ENCODE peak calls at places on chromosomes 7 and 10, in five cellular contexts. J is hepatocyte, W is neural progenitor cell, F is HCT116, D is MM.1S. E is an unnamed sample. For H3K4me1, the result is how much of the 10 kb centered on the place peaks cover.

GRCh38 chr10:47383254-47384147 is 592 bp downstream of the ZNF488 start:
- DNase-seq in J (no peak), W (peak), D (no peak), F (no peak), E (no peak)

GRCh38 chr7:139393621-139394215 is 34.0 kb downstream of the LUC7L2 start:
- DNase-seq in J (no peak), W (no peak), F (no peak), D (no peak), E (no peak)

GRCh38 chr10:88117869-88118632 is 254.6 kb downstream of the PTEN start:
- DNase-seq in F (peak), J (no peak), D (no peak), W (peak), E (no peak)

GRCh38 chr10:100562806-100563293 is 27.1 kb downstream of the HIF1AN start:
- DNase-seq in F (no peak), W (peak), J (peak), D (no peak), E (no peak)

GRCh38 chr7:55026867-55027490 is 8.2 kb downstream of the EGFR start:
- DNase-seq in J (no peak), D (no peak), F (no peak), W (no peak), E (no peak)

GRCh38 chr7:140316165-140316661 is 82.1 kb downstream of the SLC37A3 start:
- DNase-seq in F (peak), J (peak), D (no peak), W (no peak), E (peak)

GRCh38 chr7:4730276-4730675 is 45.1 kb upstream of the AP5Z1 start:
- DNase-seq in W (no peak), F (no peak), J (no peak), D (no peak), E (no peak)

GRCh38 chr10:5557040-5557721 is 32.4 kb downstream of the CALML3 start:
- DNase-seq in D (no peak), F (no peak), W (no peak), J (no peak), E (no peak)

GRCh38 chr7:105136221-105136620 is 122.2 kb downstream of the KMT2E start:
- DNase-seq in J (peak), W (peak), D (no peak), F (peak), E (peak)

GRCh38 chr10:100636848-100637553 is 101.3 kb downstream of the HIF1AN start:
- DNase-seq in F (no peak), D (no peak), W (no peak), J (no peak), E (no peak)

GRCh38 chr7:116354546-116355422 is 144.4 kb downstream of the TES start:
- DNase-seq in J (peak), W (no peak), F (peak), D (no peak), E (peak)

GRCh38 chr10:4058514-4059029 is 273.6 kb upstream of the KLF6 start:
- DNase-seq in W (no peak), J (no peak), D (no peak), F (no peak), E (peak)

GRCh38 chr7:158353606-158354570 is 233.7 kb downstream of the PTPRN2 start:
- DNase-seq in J (no peak), W (peak), D (peak), F (peak), E (peak)

GRCh38 chr7:10973942-10974716 is 457 bp downstream of the PHF14 start:
- DNase-seq in F (no peak), W (peak), J (peak), D (no peak), E (peak)

GRCh38 chr7:159197066-159197975 is 52.7 kb upstream of the VIPR2 start:
- DNase-seq in W (peak), F (no peak), J (peak), D (peak), E (no peak)

DNA sequence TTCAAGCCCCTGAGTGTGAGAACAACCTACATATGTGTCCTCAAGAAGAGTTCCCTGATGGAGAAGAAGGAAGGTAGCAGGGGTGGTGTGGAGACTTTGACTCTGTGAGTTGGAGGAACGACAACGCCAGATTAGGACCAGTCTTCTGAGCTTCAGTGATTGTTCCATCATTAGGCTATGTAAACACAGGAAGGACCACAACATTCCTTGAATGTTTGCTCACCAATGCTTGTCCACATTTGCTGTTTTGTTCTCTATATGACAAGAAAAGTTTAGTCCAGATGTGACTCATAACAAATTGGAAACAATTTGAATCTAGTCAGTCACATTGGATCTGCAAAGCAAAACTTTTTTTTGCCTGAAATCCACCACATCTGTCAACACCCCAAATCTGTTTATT is 62.7 kb downstream of the ENTPD1 start:
- DNase-seq in F (no peak), J (no peak), W (no peak), D (no peak), E (peak)
- TF ChIP-seq EZH2phosphoT487 in F (no peak), J (no peak), W (no peak), D (no peak), E (no peak)

GRCh38 chr7:16396766-16397496 is 24.4 kb downstream of the CRPPA start:
- DNase-seq in F (no peak), W (peak), D (no peak), J (no peak), E (no peak)

GRCh38 chr7:16392990-16393523 is 28.3 kb downstream of the CRPPA start:
- DNase-seq in F (no peak), J (no peak), D (no peak), W (no peak), E (no peak)

GRCh38 chr7:16397497-16398210 is 23.7 kb downstream of the CRPPA start:
- DNase-seq in J (no peak), W (no peak), F (no peak), D (no peak), E (no peak)

GRCh38 chr7:16393862-16394422 is 27.4 kb downstream of the CRPPA start:
- DNase-seq in W (no peak), J (no peak), F (no peak), D (no peak), E (no peak)

GRCh38 chr7:16395121-16395520 is 26.2 kb downstream of the CRPPA start:
- DNase-seq in D (no peak), F (no peak), J (no peak), W (no peak), E (no peak)
- H3K4me3 ChIP-seq in D (no peak), F (no peak), J (no peak), W (no peak), E (no peak)

DNA sequence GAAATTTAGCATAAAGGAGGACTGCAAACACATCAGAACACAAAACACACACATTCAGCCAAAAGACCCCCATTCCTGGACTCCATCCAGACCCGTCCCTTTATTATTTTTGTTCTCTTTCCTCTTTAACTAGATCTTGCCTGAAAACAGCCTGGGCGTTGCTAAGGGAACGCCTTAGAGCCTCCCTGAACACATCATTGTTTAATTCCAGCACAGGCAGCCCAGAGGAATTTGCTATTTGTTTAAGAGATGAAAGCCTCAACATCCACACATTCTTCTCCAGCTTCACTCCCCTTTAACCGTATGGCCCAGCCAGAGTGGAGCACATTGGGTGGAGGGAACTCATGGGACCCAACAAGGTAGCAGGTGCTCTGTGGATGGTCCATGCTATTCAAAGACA is 44.1 kb upstream of the PODXL start:
- DNase-seq in J (no peak), D (no peak), F (no peak), W (peak), E (no peak)
- H3K4me1 ChIP-seq in J (under half), D (under half), F (under half), W (half or more), E (under half)

DNA sequence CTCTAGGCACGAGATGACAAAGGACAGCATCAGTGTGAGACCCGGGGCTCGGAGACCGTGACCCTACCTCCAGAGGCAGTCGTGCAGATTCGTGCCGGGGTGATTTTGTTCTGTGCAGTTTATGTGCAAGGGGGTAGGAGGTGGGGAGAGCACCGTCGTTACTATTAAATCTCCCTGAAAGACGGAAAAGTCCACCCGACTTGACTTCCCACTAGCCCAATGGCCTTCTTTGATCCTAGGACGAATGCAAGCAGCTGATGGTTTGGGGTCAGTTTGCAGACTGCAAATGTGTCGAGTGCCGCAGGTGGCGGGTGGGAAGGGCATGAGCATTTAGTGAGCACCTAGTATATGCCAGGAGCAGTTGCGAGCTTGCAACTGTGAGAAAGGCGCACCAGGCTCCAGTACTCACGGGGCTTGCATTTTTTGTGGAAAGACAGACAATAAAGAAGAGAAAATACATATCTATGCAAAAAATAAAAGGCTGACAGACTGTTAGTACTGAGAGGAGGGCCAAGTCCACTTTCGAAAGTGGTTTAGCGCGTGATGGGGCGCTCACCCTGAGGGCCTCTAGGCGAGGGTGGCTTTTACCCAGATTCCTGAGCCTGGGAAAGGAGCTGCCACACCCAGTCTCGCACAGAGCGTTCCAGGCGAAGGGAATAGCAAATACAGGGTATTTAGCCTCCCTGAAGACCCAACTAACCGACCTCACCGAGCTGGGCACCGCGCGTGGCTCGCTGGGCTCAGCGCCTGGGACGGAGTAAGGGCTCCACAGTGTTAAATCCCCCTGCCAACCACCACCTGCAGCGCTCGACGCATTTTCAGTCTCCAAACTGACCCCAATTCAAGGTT is 941 bp upstream of the OSBPL3 start:
- DNase-seq in J (peak), F (no peak), W (peak), D (peak), E (peak)
- TF ChIP-seq EZH2phosphoT487 in J (no peak), F (no peak), W (no peak), D (no peak), E (no peak)

GRCh38 chr7:103784887-103785286 is 204.6 kb downstream of the RELN start:
- DNase-seq in D (no peak), W (no peak), F (no peak), J (no peak), E (no peak)

GRCh38 chr7:103777440-103777839 is 212.0 kb downstream of the RELN start:
- DNase-seq in J (no peak), F (no peak), W (no peak), D (no peak), E (no peak)

GRCh38 chr7:103778929-103779328 is 210.5 kb downstream of the RELN start:
- DNase-seq in W (no peak), D (no peak), F (no peak), J (no peak), E (no peak)

GRCh38 chr7:103781409-103781808 is 208.0 kb downstream of the RELN start:
- DNase-seq in J (no peak), D (no peak), F (no peak), W (no peak), E (no peak)
- H3K4me3 ChIP-seq in J (no peak), D (no peak), F (no peak), W (no peak), E (no peak)

GRCh38 chr7:81158189-81158588 is 239.3 kb upstream of the SEMA3C start:
- DNase-seq in D (no peak), J (no peak), F (no peak), W (peak), E (no peak)
- H3K4me1 ChIP-seq in D (under half), J (under half), F (under half), W (under half), E (under half)

DNA sequence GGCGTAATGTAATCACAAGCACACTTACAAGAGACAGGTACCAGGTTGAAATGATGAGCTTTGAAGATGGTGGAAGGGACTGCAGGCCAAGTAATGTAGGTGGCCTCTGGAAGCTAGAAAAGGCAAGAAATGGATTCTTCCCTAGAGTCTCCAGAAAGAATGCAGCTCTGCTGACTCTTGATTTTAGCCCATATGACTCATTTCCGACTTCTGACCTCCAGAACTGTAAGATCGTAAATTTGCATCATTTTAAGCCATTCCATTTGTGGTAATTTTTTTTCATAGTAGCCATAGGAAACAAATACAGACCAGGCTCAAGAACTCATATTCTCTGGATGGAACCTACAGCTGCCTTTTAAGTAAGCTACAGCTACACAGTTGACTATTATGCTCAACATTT is 315.5 kb downstream of the MAGI2 start:
- DNase-seq in J (no peak), D (no peak), F (no peak), W (no peak), E (peak)
- TF ChIP-seq EZH2phosphoT487 in J (no peak), D (no peak), F (no peak), W (no peak), E (no peak)

DNA sequence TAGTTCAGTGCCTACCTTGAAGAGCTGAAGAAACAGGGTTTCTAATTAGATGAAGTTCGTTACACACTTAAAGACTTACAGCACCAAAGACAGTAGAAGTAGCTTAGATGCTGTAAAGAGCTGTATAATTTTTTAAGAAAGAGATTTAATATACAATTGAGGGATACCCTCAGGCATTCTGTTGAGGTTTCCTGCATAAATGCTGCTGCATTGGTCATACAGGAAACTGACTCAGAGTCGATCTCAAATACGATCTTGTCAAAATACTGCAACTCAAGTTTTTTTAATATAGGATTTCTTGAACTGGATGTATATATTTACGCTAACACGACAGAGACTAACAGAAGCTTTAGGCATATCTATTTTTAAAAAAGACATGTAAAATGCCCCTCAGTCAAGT is 2.5 kb upstream of the ARID5B start:
- DNase-seq in D (peak), W (no peak), J (no peak), F (no peak), E (peak)
- H3K4me3 ChIP-seq in D (peak), W (no peak), J (peak), F (peak), E (peak)